ENCODE peak calls at places on chromosomes 12 and 14, in ten cellular contexts. V is endodermal cell; R is AG09319; E is epithelial cell of esophagus; X is tibial artery; H is body of pancreas; S is stomach; D is neural crest cell; P is cardiac muscle cell; J is CD8-positive, alpha-beta T cell. C is an unnamed sample.

GRCh38 chr12:95553202-95553943 is 2.1 kb upstream of the USP44 start:
- DNase-seq in V (no peak), R (no peak), E (no peak), X (no peak), H (no peak), S (no peak), D (no peak), P (no peak), J (no peak), C (no peak)

GRCh38 chr12:54300267-54300731 is 516 bp downstream of the NFE2 start:
- DNase-seq in V (no peak), R (no peak), E (no peak), X (no peak), H (no peak), S (no peak), D (no peak), P (no peak), J (no peak), C (no peak)

GRCh38 chr12:1217191-1217949 is 226.3 kb downstream of the ERC1 start:
- DNase-seq in V (no peak), R (peak), E (peak), X (no peak), H (no peak), S (no peak), D (no peak), P (peak), J (no peak), C (no peak)

GRCh38 chr12:108598553-108599250 is 818 bp upstream of the TMEM119 start:
- DNase-seq in V (no peak), R (no peak), E (no peak), X (no peak), H (no peak), S (no peak), D (no peak), P (no peak), J (no peak), C (no peak)

GRCh38 chr14:90518075-90518940 is 121.5 kb downstream of the CALM1 start:
- DNase-seq in V (no peak), R (no peak), E (no peak), X (no peak), H (no peak), S (peak), D (no peak), P (peak), J (no peak), C (peak)

GRCh38 chr14:57760891-57761290 is 105.0 kb downstream of the SLC35F4 start:
- DNase-seq in V (no peak), R (no peak), E (no peak), X (no peak), H (no peak), S (no peak), D (no peak), P (no peak), J (no peak), C (no peak)

GRCh38 chr14:94989946-94990345 is 167.4 kb downstream of the DICER1 start:
- DNase-seq in V (no peak), R (no peak), E (no peak), X (no peak), H (no peak), S (no peak), D (no peak), P (no peak), J (no peak), C (no peak)

GRCh38 chr14:91349481-91350074 is 68.0 kb downstream of the CCDC88C start:
- DNase-seq in V (no peak), R (no peak), E (peak), X (no peak), H (no peak), S (no peak), D (no peak), P (no peak), J (no peak), C (no peak)

GRCh38 chr14:23539209-23539866 is 12.2 kb downstream of the ZFHX2 start:
- DNase-seq in V (peak), R (no peak), E (peak), X (no peak), H (no peak), S (no peak), D (peak), P (peak), J (no peak), C (no peak)

GRCh38 chr12:85310025-85310424 is 30.0 kb downstream of the ALX1 start:
- DNase-seq in V (no peak), R (no peak), E (no peak), X (no peak), H (no peak), S (no peak), D (no peak), P (no peak), J (no peak), C (no peak)

GRCh38 chr12:109458086-109458485 is 19.0 kb downstream of the KCTD10 start:
- DNase-seq in V (no peak), R (peak), E (peak), X (no peak), H (no peak), S (no peak), D (no peak), P (peak), J (no peak), C (no peak)

GRCh38 chr14:56100556-56100955 is 17.7 kb upstream of the PELI2 start:
- DNase-seq in V (no peak), R (no peak), E (no peak), X (no peak), H (no peak), S (no peak), D (no peak), P (no peak), J (no peak), C (no peak)

GRCh38 chr14:96997996-96998395 is 200.8 kb downstream of the VRK1 start:
- DNase-seq in V (peak), R (no peak), E (no peak), X (no peak), H (no peak), S (no peak), D (no peak), P (no peak), J (peak), C (no peak)

GRCh38 chr14:58794993-58795762 is 157.4 kb downstream of the DACT1 start:
- DNase-seq in V (no peak), R (no peak), E (no peak), X (no peak), H (no peak), S (no peak), D (no peak), P (no peak), J (no peak), C (no peak)

GRCh38 chr12:75863475-75863874 is 168.1 kb downstream of the PHLDA1 start:
- DNase-seq in V (no peak), R (no peak), E (peak), X (no peak), H (no peak), S (no peak), D (no peak), P (no peak), J (no peak), C (no peak)

GRCh38 chr12:6363330-6364036 is 11.9 kb downstream of the SCNN1A start:
- DNase-seq in V (peak), R (no peak), E (peak), X (peak), H (peak), S (peak), D (no peak), P (peak), J (peak), C (peak)

GRCh38 chr12:68121143-68121542 is 38.4 kb downstream of the IFNG start:
- DNase-seq in V (no peak), R (no peak), E (no peak), X (no peak), H (no peak), S (no peak), D (no peak), P (no peak), J (no peak), C (no peak)

GRCh38 chr12:22276313-22276712 is 58.2 kb downstream of the ST8SIA1 start:
- DNase-seq in V (no peak), R (no peak), E (no peak), X (no peak), H (no peak), S (no peak), D (no peak), P (no peak), J (no peak), C (no peak)

GRCh38 chr12:12976366-12976765 is 23.7 kb downstream of the HEBP1 start:
- DNase-seq in V (no peak), R (peak), E (peak), X (no peak), H (no peak), S (no peak), D (no peak), P (peak), J (no peak), C (peak)

GRCh38 chr14:35879654-35880249 is 53.6 kb downstream of the BRMS1L start:
- DNase-seq in V (no peak), R (no peak), E (peak), X (no peak), H (no peak), S (no peak), D (no peak), P (peak), J (no peak), C (no peak)

GRCh38 chr12:73235387-73235786 is 963.2 kb downstream of the TRHDE start:
- DNase-seq in V (no peak), R (no peak), E (no peak), X (no peak), H (no peak), S (no peak), D (no peak), P (no peak), J (no peak), C (no peak)

GRCh38 chr14:103057372-103058208 is at the start of gene CDC42BPB:
- DNase-seq in V (peak), R (peak), E (peak), X (peak), H (peak), S (peak), D (peak), P (peak), J (peak), C (peak)

GRCh38 chr12:23834076-23834475 is 115.4 kb downstream of the SOX5 start:
- DNase-seq in V (no peak), R (no peak), E (peak), X (no peak), H (no peak), S (no peak), D (no peak), P (peak), J (no peak), C (no peak)

GRCh38 chr12:72271741-72272661 is at the start of gene TRHDE:
- DNase-seq in V (peak), R (no peak), E (peak), X (peak), H (peak), S (no peak), D (peak), P (peak), J (no peak), C (peak)

GRCh38 chr12:69527506-69528272 is 57.5 kb downstream of the FRS2 start:
- DNase-seq in V (no peak), R (no peak), E (peak), X (no peak), H (no peak), S (no peak), D (no peak), P (peak), J (no peak), C (no peak)

GRCh38 chr14:22747769-22748168 is 18.7 kb upstream of the OXA1L start:
- DNase-seq in V (no peak), R (no peak), E (no peak), X (no peak), H (no peak), S (no peak), D (no peak), P (no peak), J (no peak), C (no peak)

GRCh38 chr12:92098594-92099370 is 46.9 kb downstream of the BTG1 start:
- DNase-seq in V (no peak), R (no peak), E (no peak), X (no peak), H (no peak), S (peak), D (no peak), P (no peak), J (no peak), C (no peak)

DNA sequence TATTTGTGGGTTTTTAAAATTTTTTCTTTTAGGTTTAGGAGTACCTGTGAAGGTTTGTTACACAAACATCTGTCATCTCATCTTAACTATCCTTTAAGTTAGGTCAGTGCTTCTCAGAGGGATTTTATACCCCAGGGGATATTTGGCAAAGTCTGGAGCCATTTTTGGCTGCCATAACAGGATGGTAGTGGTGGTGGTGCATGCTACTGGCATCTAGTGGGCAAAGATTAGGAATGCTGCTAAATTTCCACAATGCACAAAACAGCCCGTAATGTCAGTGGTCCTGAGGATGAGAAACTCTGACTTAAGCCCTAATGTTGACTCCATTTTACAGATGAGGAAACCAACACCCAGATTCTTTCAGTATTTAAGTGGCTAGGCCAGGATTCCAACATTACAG is 85.2 kb upstream of the MYF6 start:
- DNase-seq in V (no peak), R (no peak), E (peak), X (no peak), H (no peak), S (no peak), D (no peak), P (no peak), J (no peak), C (no peak)
- TF ChIP-seq CTCF in V (peak), R (no peak), E (peak), X (no peak), H (no peak), S (no peak), D (no peak), P (peak), J (no peak), C (no peak)

GRCh38 chr12:55797068-55797467 is 20.5 kb downstream of the SARNP start:
- DNase-seq in V (peak), R (no peak), E (peak), X (no peak), H (no peak), S (no peak), D (peak), P (peak), J (no peak), C (no peak)
- TF ChIP-seq CTCF in V (peak), R (peak), E (peak), X (peak), H (peak), S (no peak), D (peak), P (peak), J (no peak), C (peak)

GRCh38 chr14:101898416-101898815 is 66.0 kb upstream of the DYNC1H1 start:
- DNase-seq in V (no peak), R (no peak), E (no peak), X (no peak), H (no peak), S (no peak), D (no peak), P (no peak), J (no peak), C (peak)
- TF ChIP-seq CTCF in V (no peak), R (no peak), E (no peak), X (no peak), H (no peak), S (no peak), D (no peak), P (no peak), J (no peak), C (no peak)

GRCh38 chr12:43730283-43730682 is 28.3 kb downstream of the PUS7L start:
- DNase-seq in V (no peak), R (no peak), E (no peak), X (no peak), H (no peak), S (no peak), D (no peak), P (no peak), J (no peak), C (no peak)

GRCh38 chr12:43723134-43723533 is 35.5 kb downstream of the PUS7L start:
- DNase-seq in V (no peak), R (no peak), E (no peak), X (no peak), H (no peak), S (no peak), D (no peak), P (no peak), J (no peak), C (no peak)

GRCh38 chr12:43722621-43723020 is 36.0 kb downstream of the PUS7L start:
- DNase-seq in V (no peak), R (no peak), E (no peak), X (no peak), H (no peak), S (no peak), D (no peak), P (no peak), J (no peak), C (no peak)

GRCh38 chr12:43728698-43729097 is 29.9 kb downstream of the PUS7L start:
- DNase-seq in V (no peak), R (no peak), E (no peak), X (no peak), H (no peak), S (no peak), D (no peak), P (no peak), J (no peak), C (no peak)

GRCh38 chr12:43728117-43728516 is 30.5 kb downstream of the PUS7L start:
- DNase-seq in V (no peak), R (no peak), E (no peak), X (no peak), H (no peak), S (no peak), D (no peak), P (peak), J (no peak), C (no peak)
- TF ChIP-seq CTCF in V (peak), R (peak), E (no peak), X (no peak), H (peak), S (no peak), D (peak), P (peak), J (peak), C (no peak)

DNA sequence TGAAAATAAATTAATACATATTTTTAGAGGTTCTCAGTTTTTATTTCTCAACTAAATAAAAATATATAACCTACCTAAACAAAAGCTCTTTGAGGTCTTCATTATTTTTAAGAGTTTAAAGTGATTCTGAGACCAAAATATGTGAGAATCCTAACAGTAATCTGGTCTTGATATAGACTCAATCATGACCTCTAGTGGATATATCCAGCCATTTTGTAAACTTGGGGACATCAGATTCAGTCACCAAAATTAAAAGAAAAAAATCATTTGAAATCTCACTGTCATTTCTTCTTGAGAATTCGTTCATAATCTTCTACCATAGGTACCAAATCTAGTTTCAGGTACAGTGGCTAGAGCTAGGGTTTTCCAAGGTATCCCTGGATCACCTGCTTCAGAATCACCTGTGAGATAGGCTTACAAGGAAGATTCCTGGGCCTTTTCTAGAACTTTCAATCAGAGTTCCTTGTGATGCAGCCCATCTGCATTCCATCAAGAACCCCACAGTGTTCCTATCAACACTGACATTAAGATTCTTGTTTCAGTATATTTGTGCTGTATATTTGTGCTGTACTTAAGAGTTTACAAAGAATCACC is 214.9 kb downstream of the ADAMTS20 start:
- DNase-seq in V (no peak), R (no peak), E (peak), X (no peak), H (no peak), S (no peak), D (no peak), P (peak), J (no peak), C (no peak)
- TF ChIP-seq CTCF in V (peak), R (peak), E (peak), X (peak), H (peak), S (no peak), D (peak), P (peak), J (no peak), C (no peak)

GRCh38 chr12:124375141-124375788 is 80.4 kb downstream of the RFLNA start:
- DNase-seq in V (no peak), R (no peak), E (no peak), X (no peak), H (no peak), S (no peak), D (no peak), P (no peak), J (no peak), C (no peak)
- TF ChIP-seq CTCF in V (no peak), R (no peak), E (no peak), X (no peak), H (no peak), S (no peak), D (no peak), P (no peak), J (no peak), C (no peak)

GRCh38 chr12:114355389-114356088 is 50.4 kb downstream of the TBX5 start:
- DNase-seq in V (peak), R (no peak), E (no peak), X (no peak), H (no peak), S (no peak), D (no peak), P (peak), J (no peak), C (no peak)
- TF ChIP-seq CTCF in V (peak), R (no peak), E (no peak), X (no peak), H (no peak), S (no peak), D (peak), P (peak), J (no peak), C (no peak)

GRCh38 chr14:101235872-101236221 is 325.4 kb upstream of the DIO3 start:
- DNase-seq in V (peak), R (no peak), E (no peak), X (peak), H (peak), S (no peak), D (no peak), P (no peak), J (no peak), C (peak)

GRCh38 chr14:101233861-101234587 is 327.3 kb upstream of the DIO3 start:
- DNase-seq in V (peak), R (no peak), E (no peak), X (no peak), H (peak), S (no peak), D (no peak), P (no peak), J (no peak), C (peak)

GRCh38 chr14:101234588-101234937 is 326.7 kb upstream of the DIO3 start:
- DNase-seq in V (peak), R (no peak), E (no peak), X (no peak), H (peak), S (no peak), D (no peak), P (no peak), J (no peak), C (peak)

GRCh38 chr14:101236496-101237240 is 324.6 kb upstream of the DIO3 start:
- DNase-seq in V (peak), R (no peak), E (no peak), X (no peak), H (peak), S (no peak), D (no peak), P (no peak), J (no peak), C (peak)

GRCh38 chr14:101235042-101235871 is 326.0 kb upstream of the DIO3 start:
- DNase-seq in V (peak), R (no peak), E (peak), X (peak), H (peak), S (peak), D (peak), P (peak), J (no peak), C (peak)
- TF ChIP-seq CTCF in V (peak), R (peak), E (peak), X (peak), H (peak), S (no peak), D (peak), P (peak), J (no peak), C (peak)

DNA sequence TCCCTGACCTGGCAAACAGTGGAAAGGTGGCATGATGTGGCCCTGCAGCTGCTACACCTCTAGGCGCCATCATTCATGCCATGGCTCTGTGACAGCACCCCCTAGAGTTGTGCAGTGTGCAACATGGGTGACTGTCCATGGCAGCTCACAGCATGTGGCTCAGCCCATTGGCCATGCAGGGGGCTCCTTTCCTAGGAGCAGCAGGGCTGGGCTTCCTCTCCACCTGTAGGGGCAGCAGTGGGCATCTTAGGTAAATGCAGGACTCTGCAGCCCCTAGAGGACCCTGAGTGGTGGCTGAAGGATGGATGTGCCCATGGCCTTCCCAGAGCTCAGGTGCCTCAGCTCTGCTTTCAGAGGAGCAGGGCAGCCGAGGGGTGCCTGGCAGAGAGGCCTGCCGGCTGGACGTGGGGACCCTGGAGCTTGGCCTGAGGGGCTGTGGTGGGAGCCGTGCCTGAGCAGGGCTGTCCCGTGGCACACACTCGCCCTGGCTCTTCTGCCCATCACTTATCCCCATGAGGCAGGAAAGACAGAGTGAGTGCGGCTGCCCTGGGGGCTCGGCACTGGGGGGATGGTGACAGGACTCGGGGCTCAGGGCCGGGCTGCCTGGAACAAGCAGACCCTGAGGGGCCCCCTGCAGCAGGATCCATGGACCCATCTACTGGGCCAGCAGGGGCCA is 7.4 kb downstream of the ADSS1 start:
- DNase-seq in V (peak), R (no peak), E (no peak), X (no peak), H (no peak), S (no peak), D (no peak), P (no peak), J (no peak), C (no peak)
- TF ChIP-seq CTCF in V (peak), R (peak), E (peak), X (peak), H (no peak), S (no peak), D (peak), P (peak), J (no peak), C (no peak)